ENCODE peak calls at places on chromosomes 3 and 15, in nine cellular contexts. S is GM23248; Z is CD8-positive, alpha-beta T cell; E is colonic mucosa; Y is GM23338; U is fibroblast of lung; I is ovary; W is IMR-90; V is neuronal stem cell. A is an unnamed sample.
A peak's percentile ranks its signal among the peaks of the same experiment; 100 is the strongest.

GRCh38 chr15:27768731-27769510 is 330.2 kb downstream of the OCA2 start:
- DNase-seq in S (no peak), Z (no peak), E (no peak), Y (peak; percentile 28), U (no peak), I (no peak), W (no peak), V (no peak), A (no peak)

GRCh38 chr3:59247402-59247841 is 197.6 kb upstream of the CFAP20DC start:
- DNase-seq in S (no peak), Z (no peak), E (no peak), Y (no peak), U (peak; percentile 23), I (no peak), W (peak; percentile 52), V (no peak), A (no peak)

GRCh38 chr3:96869316-96869715 is 54.9 kb downstream of the EPHA6 start:
- DNase-seq in S (no peak), Z (no peak), E (no peak), Y (no peak), U (no peak), I (no peak), W (no peak), V (no peak), A (no peak)

GRCh38 chr3:172709776-172710708 is 825 bp downstream of the NCEH1 start:
- DNase-seq in S (peak; percentile 77), Z (no peak), E (peak; percentile 54), Y (peak; percentile 41), U (peak; percentile 53), I (peak; percentile 30), W (peak; percentile 41), V (no peak), A (no peak)

GRCh38 chr3:71145954-71146353 is 437.6 kb downstream of the FOXP1 start:
- DNase-seq in S (no peak), Z (no peak), E (no peak), Y (no peak), U (no peak), I (no peak), W (no peak), V (no peak), A (no peak)

GRCh38 chr3:149494759-149495580 is 20.5 kb downstream of the TM4SF4 start:
- DNase-seq in S (peak; percentile 80), Z (no peak), E (no peak), Y (no peak), U (peak; percentile 60), I (no peak), W (peak; percentile 88), V (no peak), A (no peak)

GRCh38 chr15:59438891-59439290 is 905 bp downstream of the FAM81A start:
- DNase-seq in S (peak; percentile 10), Z (no peak), E (peak; percentile 52), Y (no peak), U (no peak), I (peak; percentile 31), W (no peak), V (no peak), A (no peak)

GRCh38 chr3:53726654-53727053 is 119.6 kb downstream of the CHDH start:
- DNase-seq in S (no peak), Z (no peak), E (no peak), Y (peak; percentile 31), U (no peak), I (no peak), W (no peak), V (no peak), A (no peak)

GRCh38 chr3:38555149-38555840 is 59.2 kb downstream of the EXOG start:
- DNase-seq in S (no peak), Z (no peak), E (no peak), Y (no peak), U (no peak), I (no peak), W (no peak), V (no peak), A (no peak)

GRCh38 chr3:100231668-100232067 is 29.1 kb upstream of the TBC1D23 start:
- DNase-seq in S (peak; percentile 42), Z (no peak), E (no peak), Y (no peak), U (peak; percentile 51), I (no peak), W (peak; percentile 58), V (no peak), A (no peak)

GRCh38 chr3:3013299-3013698 is 96.9 kb downstream of the IL5RA start:
- DNase-seq in S (no peak), Z (no peak), E (no peak), Y (no peak), U (no peak), I (no peak), W (no peak), V (no peak), A (no peak)

GRCh38 chr3:146124141-146124801 is 36.7 kb downstream of the PLOD2 start:
- DNase-seq in S (peak; percentile 8), Z (no peak), E (no peak), Y (no peak), U (peak; percentile 78), I (no peak), W (no peak), V (no peak), A (no peak)

GRCh38 chr3:14803101-14803980 is 15.4 kb upstream of the FGD5 start:
- DNase-seq in S (peak; percentile 45), Z (no peak), E (peak; percentile 78), Y (peak; percentile 14), U (peak; percentile 20), I (no peak), W (no peak), V (no peak), A (no peak)

GRCh38 chr15:57789225-57789624 is 82.7 kb downstream of the POLR2M start:
- DNase-seq in S (no peak), Z (no peak), E (no peak), Y (no peak), U (no peak), I (no peak), W (no peak), V (no peak), A (no peak)

GRCh38 chr15:100986158-100986896 is 67.2 kb downstream of the LRRK1 start:
- DNase-seq in S (no peak), Z (no peak), E (peak; percentile 85), Y (no peak), U (no peak), I (no peak), W (no peak), V (no peak), A (no peak)

GRCh38 chr3:120461416-120461815 is 10.6 kb upstream of the FSTL1 start:
- DNase-seq in S (peak; percentile 59), Z (no peak), E (no peak), Y (no peak), U (no peak), I (no peak), W (peak; percentile 56), V (no peak), A (no peak)
- H3K27ac ChIP-seq in S (no peak overlapping the region), Z (no peak overlapping the region), E (no peak overlapping the region), Y (no peak overlapping the region), U (no peak overlapping the region), I (no peak overlapping the region), W (no peak overlapping the region), V (no peak overlapping the region), A (no peak overlapping the region)

GRCh38 chr3:196215493-196215892 is 841 bp upstream of the SLC51A start:
- DNase-seq in S (no peak), Z (no peak), E (no peak), Y (no peak), U (no peak), I (no peak), W (no peak), V (no peak), A (no peak)

GRCh38 chr3:196217307-196218154 is 1.2 kb downstream of the SLC51A start:
- DNase-seq in S (no peak), Z (no peak), E (no peak), Y (no peak), U (no peak), I (no peak), W (no peak), V (no peak), A (no peak)

GRCh38 chr3:196216081-196216564 is at the start of gene SLC51A:
- DNase-seq in S (no peak), Z (no peak), E (peak; percentile 71), Y (peak; percentile 82), U (no peak), I (peak; percentile 40), W (no peak), V (no peak), A (no peak)

GRCh38 chr3:196218155-196218712 is 1.9 kb downstream of the SLC51A start:
- DNase-seq in S (no peak), Z (no peak), E (no peak), Y (no peak), U (no peak), I (no peak), W (no peak), V (no peak), A (no peak)

DNA sequence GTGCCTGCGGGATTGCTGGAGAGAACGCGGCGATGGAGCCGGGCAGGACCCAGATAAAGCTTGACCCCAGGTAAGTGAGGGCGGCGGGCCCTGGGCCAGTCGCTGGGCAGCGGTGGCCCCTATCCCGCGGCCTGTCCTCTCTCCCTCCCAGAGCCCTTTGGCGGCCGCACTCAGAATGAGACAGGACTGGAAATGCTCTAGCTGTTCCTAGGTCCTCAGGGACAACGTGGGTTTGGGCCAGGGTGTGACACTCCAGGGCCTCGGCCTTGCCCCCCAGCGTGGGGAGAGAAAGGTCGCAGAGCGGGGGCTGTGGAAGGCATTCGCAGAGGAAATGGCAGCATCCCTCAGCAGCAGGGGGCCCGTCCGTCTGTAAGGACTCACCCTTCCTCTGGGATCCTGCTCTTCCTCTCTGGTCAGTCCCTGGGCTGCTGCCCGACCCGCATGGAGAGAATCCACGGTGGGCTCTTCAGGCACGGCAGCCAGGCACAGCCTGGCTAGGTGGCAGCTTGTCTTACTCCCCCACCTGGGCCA is 412 bp downstream of the SLC51A start:
- DNase-seq in S (no peak), Z (no peak), E (no peak), Y (peak; percentile 56), U (no peak), I (peak; percentile 42), W (no peak), V (no peak), A (no peak)
- H3K4me3 ChIP-seq in S (no peak overlapping the region), Z (no peak overlapping the region), E (peak overlapping the region; percentile 27), Y (peak overlapping the region; percentile 60), U (no peak overlapping the region), I (no peak overlapping the region), W (no peak overlapping the region), V (no peak overlapping the region), A (no peak overlapping the region)

GRCh38 chr3:151346292-151346691 is 16.9 kb upstream of the P2RY13 start:
- DNase-seq in S (no peak), Z (no peak), E (no peak), Y (no peak), U (no peak), I (no peak), W (no peak), V (no peak), A (no peak)
- H3K27ac ChIP-seq in S (peak overlapping the region; percentile 42), Z (no peak overlapping the region), E (peak overlapping the region; percentile 18), Y (no peak overlapping the region), U (peak overlapping the region; percentile 34), I (no peak overlapping the region), W (no peak overlapping the region), V (no peak overlapping the region), A (no peak overlapping the region)

DNA sequence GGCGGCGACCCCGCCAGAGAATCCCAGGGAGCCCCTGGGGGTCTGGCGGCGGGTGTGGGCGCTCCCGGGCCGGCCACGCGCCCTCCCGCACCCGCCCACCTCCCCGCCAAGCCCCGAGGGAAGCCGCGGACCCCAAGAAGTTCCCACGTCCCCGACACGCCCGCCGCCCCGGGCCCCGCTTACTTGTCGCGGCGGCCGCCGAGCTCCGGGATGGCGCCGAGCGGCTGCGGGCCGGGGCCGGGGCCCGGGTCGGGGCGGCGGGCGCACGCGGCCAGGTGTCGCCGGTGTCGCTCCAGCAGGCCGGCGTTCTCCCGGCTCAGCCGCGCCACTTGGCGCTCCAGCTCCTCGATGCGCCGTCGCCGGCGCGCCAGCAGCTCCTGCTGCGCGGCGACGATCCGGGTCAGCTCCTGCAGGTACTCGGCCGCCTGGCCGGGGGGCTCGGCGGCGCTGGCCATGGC is 137.6 kb downstream of the NUP210 start:
- DNase-seq in S (peak; percentile 15), Z (no peak), E (no peak), Y (peak; percentile 64), U (no peak), I (no peak), W (no peak), V (no peak), A (no peak)
- H3K4me3 ChIP-seq in S (no peak overlapping the region), Z (no peak overlapping the region), E (peak overlapping the region; percentile 33), Y (peak overlapping the region; percentile 71), U (no peak overlapping the region), I (peak overlapping the region; percentile 10), W (no peak overlapping the region), V (peak overlapping the region; percentile 46), A (peak overlapping the region; percentile 53)